ENCODE peak calls at places on chromosomes 3 and 15, in five cellular contexts. D is bronchial epithelial cell, Y is GM10248, Z is neural crest cell, J is psoas muscle. W is an unnamed sample.

GRCh38 chr15:95655089-95655488 is 675.4 kb upstream of the NR2F2 start:
- DNase-seq in D (no peak), Y (no peak), Z (no peak), J (no peak), W (no peak)

GRCh38 chr3:52507359-52507758 is 12.2 kb downstream of the STAB1 start:
- DNase-seq in D (peak), Y (no peak), Z (no peak), J (no peak), W (no peak)

GRCh38 chr3:116148881-116149530 is 296.3 kb downstream of the LSAMP start:
- DNase-seq in D (peak), Y (no peak), Z (no peak), J (no peak), W (no peak)

GRCh38 chr3:2212211-2212610 is 113.5 kb downstream of the CNTN4 start:
- DNase-seq in D (no peak), Y (no peak), Z (no peak), J (no peak), W (no peak)

GRCh38 chr3:127337911-127338531 is 50.2 kb upstream of the PRR20G start:
- DNase-seq in D (no peak), Y (no peak), Z (no peak), J (no peak), W (no peak)

GRCh38 chr3:106348142-106348690 is 479.4 kb upstream of the CBLB start:
- DNase-seq in D (no peak), Y (no peak), Z (no peak), J (no peak), W (no peak)

GRCh38 chr3:49724586-49724985 is 835 bp upstream of the GMPPB start:
- DNase-seq in D (peak), Y (peak), Z (no peak), J (no peak), W (no peak)

GRCh38 chr15:73344051-73344450 is 24.7 kb downstream of the HCN4 start:
- DNase-seq in D (no peak), Y (no peak), Z (no peak), J (no peak), W (no peak)

GRCh38 chr15:73683624-73684536 is at the start of gene CD276:
- DNase-seq in D (no peak), Y (peak), Z (peak), J (peak), W (peak)

GRCh38 chr15:85800460-85801123 is 5.9 kb upstream of the KLHL25 start:
- DNase-seq in D (peak), Y (no peak), Z (no peak), J (peak), W (no peak)
- TF ChIP-seq CTCF in D (peak), Y (no peak), Z (no peak), J (peak), W (no peak)

GRCh38 chr3:45168451-45168850 is 22.3 kb upstream of the CDCP1 start:
- DNase-seq in D (no peak), Y (no peak), Z (no peak), J (no peak), W (no peak)

GRCh38 chr3:45173776-45174175 is 27.6 kb upstream of the CDCP1 start:
- DNase-seq in D (no peak), Y (no peak), Z (no peak), J (no peak), W (no peak)

GRCh38 chr3:45170071-45170470 is 23.9 kb upstream of the CDCP1 start:
- DNase-seq in D (no peak), Y (no peak), Z (no peak), J (no peak), W (no peak)

GRCh38 chr3:45174234-45174633 is 28.1 kb upstream of the CDCP1 start:
- DNase-seq in D (no peak), Y (no peak), Z (no peak), J (no peak), W (no peak)

GRCh38 chr3:45171283-45171682 is 25.1 kb upstream of the CDCP1 start:
- DNase-seq in D (no peak), Y (no peak), Z (no peak), J (no peak), W (no peak)
- TF ChIP-seq CTCF in D (no peak), Y (no peak), Z (no peak), J (no peak), W (no peak)

GRCh38 chr3:39136533-39137434 is 16.6 kb downstream of the CSRNP1 start:
- DNase-seq in D (no peak), Y (no peak), Z (no peak), J (no peak), W (no peak)
- TF ChIP-seq CTCF in D (no peak), Y (no peak), Z (no peak), J (no peak), W (no peak)

DNA sequence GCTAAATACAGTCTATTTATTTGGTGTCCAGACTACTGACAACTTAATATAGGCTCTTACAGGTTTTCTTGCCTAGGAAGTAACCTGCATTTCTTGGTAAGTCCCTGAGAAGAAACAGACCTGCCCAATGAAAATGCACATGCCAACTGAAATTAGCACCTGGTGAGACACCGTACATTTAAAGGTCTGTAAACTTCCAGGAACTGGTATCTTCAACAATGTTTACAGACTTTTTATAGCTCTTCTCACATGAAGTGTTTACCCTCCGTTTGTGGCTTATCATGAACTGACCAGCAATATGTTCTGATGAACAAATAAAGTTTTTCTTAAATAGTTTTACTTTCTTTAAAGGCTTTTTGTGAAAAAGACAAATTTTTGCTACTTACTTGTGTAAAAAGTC is 93.3 kb downstream of the PCCB start:
- DNase-seq in D (no peak), Y (no peak), Z (no peak), J (no peak), W (no peak)
- TF ChIP-seq CTCF in D (no peak), Y (no peak), Z (no peak), J (no peak), W (no peak)

DNA sequence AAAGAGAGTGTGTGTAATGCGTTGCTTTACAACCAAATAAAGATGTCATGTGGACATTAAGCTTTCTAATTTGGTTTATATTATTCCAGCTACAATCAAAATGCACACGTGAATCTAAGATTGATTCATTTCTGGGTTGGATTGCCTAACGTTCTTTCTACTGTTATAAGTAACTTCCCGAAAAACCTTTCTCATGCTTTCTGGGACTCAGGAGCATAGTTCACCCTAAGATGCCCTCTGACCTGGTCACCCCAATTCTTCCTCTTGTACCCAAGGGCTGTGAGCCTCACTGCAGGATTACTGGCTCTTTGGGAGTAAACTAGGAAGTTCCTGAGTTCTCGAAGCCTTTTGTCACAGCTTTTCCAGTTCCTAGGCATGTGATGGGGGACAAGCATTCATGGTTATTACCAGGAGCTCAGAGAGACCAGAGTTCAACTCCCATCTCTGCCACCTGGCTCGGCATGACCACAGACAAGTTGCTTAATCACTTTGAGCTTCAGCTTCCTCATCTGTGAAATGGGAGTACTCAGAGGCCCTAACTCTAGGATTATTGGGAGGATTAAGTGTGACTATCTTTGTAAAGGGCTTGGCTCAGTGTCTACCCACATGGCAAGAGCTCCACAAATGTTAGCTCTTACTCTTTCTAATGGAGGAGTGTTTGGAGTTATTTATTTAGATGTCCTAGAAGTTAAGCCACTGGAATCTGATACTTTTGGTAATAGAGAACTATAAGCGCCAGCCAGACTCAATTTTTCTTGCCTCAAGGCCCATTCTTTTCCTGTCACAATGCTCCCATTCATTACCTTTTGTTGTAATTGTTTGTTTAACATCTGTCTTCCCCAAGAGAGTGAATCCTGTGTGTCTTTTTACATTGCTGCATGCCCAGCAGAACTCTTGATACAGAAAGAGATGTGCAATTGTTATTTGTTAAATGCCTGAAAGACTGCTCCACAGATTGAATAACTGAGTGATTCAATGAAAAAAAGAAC is 12.5 kb upstream of the LMCD1 start:
- DNase-seq in D (no peak), Y (no peak), Z (no peak), J (no peak), W (no peak)
- TF ChIP-seq CTCF in D (no peak), Y (no peak), Z (no peak), J (no peak), W (no peak)

DNA sequence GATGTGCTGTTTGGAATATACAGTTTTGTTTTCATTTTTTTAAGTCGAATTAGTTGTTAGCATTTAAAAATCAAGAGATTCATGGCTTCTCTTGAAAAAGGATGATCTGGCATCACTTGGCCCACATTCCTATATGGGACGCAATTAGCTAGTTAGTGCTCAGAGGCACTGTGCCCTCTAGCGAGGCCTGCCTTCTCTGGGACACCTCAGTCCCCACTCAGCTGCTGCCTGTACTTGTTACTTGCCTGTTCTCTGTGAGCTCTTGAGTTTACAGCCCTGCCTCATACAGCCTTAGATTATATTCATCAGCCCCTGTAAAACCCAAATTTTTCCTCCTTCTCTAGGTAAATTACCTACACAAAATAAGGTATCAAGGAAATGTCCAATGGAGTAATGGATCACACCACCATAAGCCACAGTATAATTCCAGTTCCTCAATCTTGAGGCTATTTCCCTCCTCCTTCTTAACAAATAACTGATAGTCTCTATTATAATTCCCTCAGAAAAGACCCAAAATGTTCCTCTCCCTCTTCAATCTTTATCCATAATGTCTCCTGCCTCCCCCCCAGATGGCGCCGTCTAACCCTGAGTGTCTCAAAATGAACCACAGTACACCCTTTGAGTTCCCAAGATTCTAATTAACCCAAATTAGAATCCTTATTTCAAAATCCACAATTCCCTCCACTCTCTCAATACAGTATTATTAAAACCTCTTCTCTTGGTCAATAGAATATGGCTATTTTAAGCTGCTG is 2.7 kb downstream of the ZMAT3 start:
- DNase-seq in D (no peak), Y (no peak), Z (no peak), J (no peak), W (no peak)
- TF ChIP-seq CTCF in D (peak), Y (peak), Z (peak), J (no peak), W (no peak)

GRCh38 chr3:97278506-97278905 is 464.1 kb downstream of the EPHA6 start:
- DNase-seq in D (no peak), Y (no peak), Z (no peak), J (no peak), W (no peak)
- TF ChIP-seq CTCF in D (no peak), Y (no peak), Z (no peak), J (no peak), W (no peak)